ENCODE peak calls at places on chromosome 15, in eight cellular contexts. P, M, S, W, F, K, H and Q are unnamed samples.

GRCh38 chr15:76235186-76235826 is 76.0 kb downstream of the ETFA start:
- DNase-seq in P (peak), M (peak), S (no peak), W (peak), F (no peak), K (peak), H (no peak), Q (peak)

GRCh38 chr15:59364238-59364637 is 8.4 kb downstream of the MYO1E start:
- DNase-seq in P (no peak), M (no peak), S (no peak), W (peak), F (no peak), K (no peak), H (no peak), Q (no peak)

GRCh38 chr15:99226802-99227201 is 22.6 kb downstream of the TTC23 start:
- DNase-seq in P (no peak), M (no peak), S (no peak), W (no peak), F (no peak), K (no peak), H (no peak), Q (peak)

GRCh38 chr15:43648649-43649429 is at the start of gene CATSPER2:
- DNase-seq in P (no peak), M (no peak), S (no peak), W (no peak), F (no peak), K (no peak), H (no peak), Q (no peak)

GRCh38 chr15:73464602-73465001 is 21.6 kb downstream of the REC114 start:
- DNase-seq in P (peak), M (peak), S (no peak), W (peak), F (no peak), K (no peak), H (no peak), Q (no peak)

GRCh38 chr15:49918106-49918505 is 200.9 kb downstream of the ATP8B4 start:
- DNase-seq in P (no peak), M (no peak), S (no peak), W (peak), F (no peak), K (no peak), H (no peak), Q (no peak)

GRCh38 chr15:74955017-74955416 is 1.6 kb downstream of the RPP25 start:
- DNase-seq in P (no peak), M (no peak), S (no peak), W (no peak), F (no peak), K (peak), H (no peak), Q (no peak)

GRCh38 chr15:95559875-95560394 is 770.6 kb upstream of the NR2F2 start:
- DNase-seq in P (peak), M (peak), S (no peak), W (peak), F (no peak), K (no peak), H (no peak), Q (peak)

GRCh38 chr15:42911058-42911592 is 9.5 kb downstream of the TTBK2 start:
- DNase-seq in P (no peak), M (peak), S (no peak), W (peak), F (no peak), K (no peak), H (no peak), Q (peak)

GRCh38 chr15:65184305-65184943 is 718 bp downstream of the CLPX start:
- DNase-seq in P (peak), M (peak), S (peak), W (peak), F (peak), K (peak), H (no peak), Q (peak)